ENCODE peak calls at places on chromosome 22, in ten cellular contexts. G is GM19239; E is DND-41; S is WTC11; T is kidney; Z is H54; D is fibroblast of the aortic adventitia; F is CD8-positive, alpha-beta memory T cell; R is NCI-H1105; L is CD4-positive, CD25-positive, alpha-beta regulatory T cell. C is an unnamed sample.

GRCh38 chr22:46984751-46985506 is 222.5 kb downstream of the TBC1D22A start:
- DNase-seq in G (no peak), E (no peak), S (no peak), T (peak), Z (peak), D (peak), F (no peak), R (no peak), L (no peak), C (no peak)

GRCh38 chr22:37726240-37726887 is 29.5 kb downstream of the TRIOBP start:
- DNase-seq in G (no peak), E (no peak), S (no peak), T (no peak), Z (peak), D (peak), F (peak), R (no peak), L (no peak), C (no peak)

GRCh38 chr22:41140365-41140957 is 48.1 kb downstream of the EP300 start:
- DNase-seq in G (no peak), E (no peak), S (no peak), T (no peak), Z (no peak), D (no peak), F (no peak), R (no peak), L (no peak), C (no peak)

GRCh38 chr22:17578129-17578754 is 14.9 kb downstream of the SLC25A18 start:
- DNase-seq in G (no peak), E (no peak), S (no peak), T (peak), Z (no peak), D (peak), F (no peak), R (no peak), L (no peak), C (no peak)

GRCh38 chr22:38952382-38952993 is 4.9 kb upstream of the APOBEC3A start:
- DNase-seq in G (no peak), E (no peak), S (no peak), T (peak), Z (no peak), D (no peak), F (no peak), R (no peak), L (no peak), C (no peak)

GRCh38 chr22:26471522-26471921 is 12.1 kb downstream of the HPS4 start:
- DNase-seq in G (no peak), E (no peak), S (no peak), T (no peak), Z (peak), D (peak), F (no peak), R (no peak), L (no peak), C (peak)

GRCh38 chr22:22408731-22409696 is 99.5 kb downstream of the ZNF280B start:
- DNase-seq in G (peak), E (no peak), S (peak), T (no peak), Z (no peak), D (peak), F (no peak), R (no peak), L (no peak), C (peak)

GRCh38 chr22:45631140-45631539 is 40.5 kb upstream of the ATXN10 start:
- DNase-seq in G (no peak), E (no peak), S (peak), T (no peak), Z (no peak), D (no peak), F (no peak), R (no peak), L (no peak), C (no peak)

GRCh38 chr22:26327306-26327705 is 101.8 kb upstream of the ASPHD2 start:
- DNase-seq in G (no peak), E (no peak), S (no peak), T (no peak), Z (no peak), D (no peak), F (no peak), R (no peak), L (no peak), C (no peak)

GRCh38 chr22:42269407-42270177 is 861 bp downstream of the TCF20 start:
- DNase-seq in G (peak), E (peak), S (peak), T (peak), Z (peak), D (no peak), F (peak), R (peak), L (peak), C (peak)

GRCh38 chr22:29621761-29622526 is 18.5 kb downstream of the NF2 start:
- DNase-seq in G (no peak), E (no peak), S (no peak), T (no peak), Z (peak), D (peak), F (no peak), R (no peak), L (no peak), C (no peak)

GRCh38 chr22:33853200-33854097 is 66.8 kb downstream of the LARGE1 start:
- DNase-seq in G (peak), E (peak), S (peak), T (peak), Z (peak), D (peak), F (no peak), R (peak), L (peak), C (peak)

GRCh38 chr22:28116261-28116673 is 197.2 kb upstream of the PITPNB start:
- DNase-seq in G (no peak), E (no peak), S (no peak), T (no peak), Z (no peak), D (peak), F (no peak), R (no peak), L (no peak), C (no peak)

GRCh38 chr22:29330291-29330690 is 14.8 kb upstream of the RASL10A start:
- DNase-seq in G (no peak), E (no peak), S (no peak), T (no peak), Z (no peak), D (no peak), F (no peak), R (no peak), L (no peak), C (no peak)

GRCh38 chr22:42270178-42270511 is 308 bp downstream of the TCF20 start:
- DNase-seq in G (no peak), E (no peak), S (peak), T (no peak), Z (peak), D (no peak), F (peak), R (peak), L (no peak), C (peak)

GRCh38 chr22:29308791-29309262 is 2.4 kb downstream of the GAS2L1 start:
- DNase-seq in G (no peak), E (no peak), S (no peak), T (no peak), Z (peak), D (peak), F (no peak), R (no peak), L (no peak), C (no peak)

GRCh38 chr22:19937616-19938473 is 3.7 kb upstream of the COMT start:
- DNase-seq in G (no peak), E (no peak), S (no peak), T (no peak), Z (no peak), D (peak), F (no peak), R (no peak), L (no peak), C (no peak)

GRCh38 chr22:24950272-24950902 is 2.1 kb upstream of the KIAA1671 start:
- DNase-seq in G (no peak), E (no peak), S (peak), T (no peak), Z (no peak), D (peak), F (no peak), R (peak), L (no peak), C (no peak)

GRCh38 chr22:34841911-34842310 is 224.0 kb upstream of the ISX start:
- DNase-seq in G (no peak), E (no peak), S (no peak), T (no peak), Z (no peak), D (no peak), F (no peak), R (no peak), L (no peak), C (no peak)

GRCh38 chr22:46241397-46242007 is 8.6 kb downstream of the CDPF1 start:
- DNase-seq in G (no peak), E (no peak), S (no peak), T (no peak), Z (no peak), D (no peak), F (no peak), R (no peak), L (no peak), C (no peak)

GRCh38 chr22:43993072-43993760 is 30.9 kb upstream of the PARVB start:
- DNase-seq in G (peak), E (peak), S (peak), T (no peak), Z (peak), D (peak), F (peak), R (peak), L (peak), C (peak)

GRCh38 chr22:20781272-20781990 is 7.5 kb downstream of the SERPIND1 start:
- DNase-seq in G (no peak), E (no peak), S (no peak), T (no peak), Z (no peak), D (no peak), F (no peak), R (no peak), L (no peak), C (no peak)

GRCh38 chr22:46966846-46967245 is 204.4 kb downstream of the TBC1D22A start:
- DNase-seq in G (no peak), E (no peak), S (no peak), T (peak), Z (no peak), D (no peak), F (no peak), R (no peak), L (no peak), C (no peak)

GRCh38 chr22:19637405-19638281 is 76.7 kb upstream of the SEPTIN5 start:
- DNase-seq in G (no peak), E (no peak), S (no peak), T (no peak), Z (no peak), D (no peak), F (no peak), R (no peak), L (no peak), C (no peak)

GRCh38 chr22:39954584-39955055 is 5.6 kb upstream of the TMA7B start:
- DNase-seq in G (no peak), E (no peak), S (no peak), T (no peak), Z (no peak), D (peak), F (no peak), R (no peak), L (no peak), C (no peak)

GRCh38 chr22:42270512-42271190 is at the start of gene TCF20:
- DNase-seq in G (peak), E (peak), S (peak), T (peak), Z (peak), D (peak), F (peak), R (peak), L (peak), C (peak)

GRCh38 chr22:37239336-37240239 is 4.5 kb downstream of the RAC2 start:
- DNase-seq in G (no peak), E (no peak), S (no peak), T (no peak), Z (no peak), D (no peak), F (no peak), R (no peak), L (no peak), C (no peak)

GRCh38 chr22:46079861-46080821 is 70.2 kb upstream of the PPARA start:
- DNase-seq in G (no peak), E (no peak), S (peak), T (peak), Z (no peak), D (peak), F (peak), R (peak), L (no peak), C (no peak)

GRCh38 chr22:31870890-31871289 is 73.4 kb upstream of the YWHAH start:
- DNase-seq in G (no peak), E (no peak), S (no peak), T (no peak), Z (no peak), D (no peak), F (no peak), R (no peak), L (no peak), C (no peak)

GRCh38 chr22:36103891-36104290 is 56.7 kb downstream of the APOL3 start:
- DNase-seq in G (no peak), E (no peak), S (no peak), T (no peak), Z (no peak), D (no peak), F (no peak), R (no peak), L (no peak), C (no peak)

GRCh38 chr22:19775496-19776325 is 15.1 kb downstream of the TBX1 start:
- DNase-seq in G (no peak), E (no peak), S (peak), T (peak), Z (no peak), D (no peak), F (no peak), R (no peak), L (no peak), C (no peak)

GRCh38 chr22:17913705-17914282 is 110.6 kb downstream of the MICAL3 start:
- DNase-seq in G (no peak), E (no peak), S (no peak), T (no peak), Z (no peak), D (no peak), F (no peak), R (no peak), L (no peak), C (no peak)

GRCh38 chr22:33018232-33018864 is 39.8 kb downstream of the SYN3 start:
- DNase-seq in G (peak), E (peak), S (peak), T (no peak), Z (peak), D (peak), F (no peak), R (peak), L (no peak), C (no peak)

GRCh38 chr22:38655532-38656255 is 498 bp downstream of the FAM227A start:
- DNase-seq in G (no peak), E (no peak), S (no peak), T (no peak), Z (no peak), D (peak), F (no peak), R (no peak), L (no peak), C (no peak)

C was measured in 8988T.